ENCODE peak calls at places on chromosomes 1 and 21, in six cellular contexts. M is neural crest cell, I is astrocyte of the spinal cord, Y is left ventricle myocardium inferior, K is tibial artery, N is GM20000. L is an unnamed sample.

GRCh38 chr1:183635112-183635605 is 424 bp downstream of the ARPC5 start:
- DNase-seq in M (peak), I (no peak), Y (peak), K (peak), N (no peak), L (no peak)

GRCh38 chr21:33412832-33413519 is 9.8 kb downstream of the IFNGR2 start:
- DNase-seq in M (no peak), I (no peak), Y (no peak), K (no peak), N (peak), L (no peak)

GRCh38 chr1:175322109-175322508 is 129.5 kb upstream of the KIAA0040 start:
- DNase-seq in M (no peak), I (no peak), Y (no peak), K (no peak), N (no peak), L (no peak)

GRCh38 chr1:17773626-17774326 is 18.6 kb downstream of the ACTL8 start:
- DNase-seq in M (no peak), I (no peak), Y (no peak), K (no peak), N (no peak), L (no peak)

GRCh38 chr1:91744973-91745648 is 140.8 kb downstream of the TGFBR3 start:
- DNase-seq in M (no peak), I (no peak), Y (peak), K (peak), N (no peak), L (no peak)

GRCh38 chr1:42420145-42420544 is 35.7 kb downstream of the ZMYND12 start:
- DNase-seq in M (no peak), I (no peak), Y (no peak), K (no peak), N (no peak), L (no peak)

GRCh38 chr1:234776256-234776874 is 166.4 kb upstream of the IRF2BP2 start:
- DNase-seq in M (no peak), I (no peak), Y (no peak), K (no peak), N (no peak), L (no peak)

GRCh38 chr1:167668108-167668507 is 38.1 kb downstream of the RCSD1 start:
- DNase-seq in M (no peak), I (no peak), Y (no peak), K (no peak), N (no peak), L (no peak)

GRCh38 chr1:36151845-36152203 is 2.5 kb upstream of the TRAPPC3 start:
- DNase-seq in M (no peak), I (no peak), Y (no peak), K (no peak), N (no peak), L (no peak)

GRCh38 chr1:104671684-104672353 is 922.1 kb downstream of the AMY1C start:
- DNase-seq in M (no peak), I (no peak), Y (no peak), K (no peak), N (no peak), L (no peak)

GRCh38 chr1:150018165-150018564 is 7.6 kb upstream of the OTUD7B start:
- DNase-seq in M (no peak), I (no peak), Y (no peak), K (no peak), N (no peak), L (no peak)

GRCh38 chr1:17067465-17068245 is 13.8 kb upstream of the SDHB start:
- DNase-seq in M (no peak), I (no peak), Y (no peak), K (no peak), N (no peak), L (no peak)

GRCh38 chr21:39849014-39849655 is 18.1 kb upstream of the PCP4 start:
- DNase-seq in M (no peak), I (peak), Y (no peak), K (no peak), N (no peak), L (peak)

GRCh38 chr21:35896060-35896459 is 164.3 kb downstream of the SETD4 start:
- DNase-seq in M (no peak), I (no peak), Y (no peak), K (no peak), N (peak), L (no peak)

GRCh38 chr21:29627905-29628304 is 311.9 kb downstream of the GRIK1 start:
- DNase-seq in M (no peak), I (no peak), Y (no peak), K (no peak), N (no peak), L (no peak)

GRCh38 chr1:217407426-217407825 is 223.5 kb downstream of the GPATCH2 start:
- DNase-seq in M (no peak), I (no peak), Y (no peak), K (no peak), N (no peak), L (no peak)

GRCh38 chr1:8602471-8603219 is 214.8 kb downstream of the RERE start:
- DNase-seq in M (no peak), I (no peak), Y (no peak), K (no peak), N (no peak), L (no peak)

GRCh38 chr1:159860456-159860855 is 2.0 kb downstream of the VSIG8 start:
- DNase-seq in M (no peak), I (no peak), Y (no peak), K (no peak), N (no peak), L (peak)
- TF ChIP-seq CTCF in M (no peak), I (no peak), Y (no peak), K (no peak), N (no peak), L (no peak)

DNA sequence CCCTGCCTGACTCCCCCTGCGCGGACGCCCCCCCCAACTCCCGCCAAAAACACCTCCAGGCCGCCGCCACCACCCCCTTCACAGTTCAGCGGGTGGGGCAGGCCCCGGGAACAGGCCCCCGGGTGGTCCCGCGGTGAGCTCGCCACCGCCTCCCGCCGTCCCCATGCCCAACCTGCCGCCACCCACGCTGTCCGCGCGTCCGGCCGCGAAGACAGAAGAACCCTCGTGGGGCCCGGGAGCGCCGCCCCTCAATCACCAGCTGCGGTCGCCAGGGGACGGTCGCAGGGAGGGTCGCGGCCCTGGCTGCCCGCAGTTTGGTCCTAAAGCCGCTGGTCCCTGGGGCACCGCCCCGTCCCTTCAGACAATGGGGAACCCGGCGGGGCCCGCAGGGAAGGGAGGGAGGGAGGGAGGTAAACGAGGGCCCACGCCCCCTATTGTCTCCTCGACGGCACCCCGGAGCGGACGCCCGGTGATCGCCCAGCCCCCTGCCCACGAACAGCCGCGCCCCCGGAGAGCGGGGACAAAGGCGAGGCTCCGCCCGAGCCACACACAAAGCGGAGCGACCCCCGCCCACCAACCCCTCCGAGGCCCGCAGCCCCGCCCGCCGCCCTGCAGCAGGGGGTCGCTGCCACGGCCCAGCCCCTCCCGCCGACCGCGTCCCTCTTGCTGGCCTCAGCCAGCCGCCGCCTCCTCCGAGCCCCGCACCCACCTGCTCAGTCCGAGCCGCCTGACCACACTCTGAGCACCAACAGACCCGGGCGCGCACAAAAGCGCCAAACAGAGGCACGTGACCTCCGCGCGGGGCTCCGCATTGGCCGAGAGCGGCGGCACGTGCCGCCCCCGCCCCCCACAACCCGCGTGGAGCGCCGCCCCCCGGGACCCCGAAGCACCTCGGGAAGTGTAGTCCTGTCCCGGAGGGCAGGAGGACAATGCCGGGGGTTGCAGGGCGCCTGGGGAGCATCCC is at the start of gene STMN1:
- DNase-seq in M (peak), I (peak), Y (peak), K (peak), N (peak), L (peak)
- TF ChIP-seq CTCF in M (peak), I (no peak), Y (no peak), K (no peak), N (no peak), L (no peak)

GRCh38 chr21:37087188-37087587 is 14.1 kb downstream of the TTC3 start:
- DNase-seq in M (no peak), I (peak), Y (no peak), K (no peak), N (no peak), L (peak)
- TF ChIP-seq CTCF in M (peak), I (peak), Y (peak), K (no peak), N (no peak), L (peak)

DNA sequence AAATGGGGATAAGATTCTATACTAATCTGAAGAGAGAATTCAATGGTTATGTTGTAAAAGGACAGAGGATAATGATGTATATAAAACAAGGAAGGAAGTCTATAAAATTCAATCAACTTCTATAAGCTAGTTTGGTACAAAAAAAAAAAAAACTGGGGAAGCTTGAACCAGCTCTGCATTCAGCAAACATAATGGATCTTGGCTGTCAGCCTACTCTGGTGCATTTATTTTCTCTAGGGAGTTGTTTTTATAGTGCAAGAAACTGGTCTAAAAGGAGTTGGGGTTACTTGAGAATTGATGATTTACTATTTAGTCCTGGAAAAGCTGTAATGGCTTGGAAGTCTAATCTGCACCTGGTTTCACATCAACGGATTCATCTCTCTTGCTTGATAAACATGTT is 199.3 kb upstream of the NRIP1 start:
- DNase-seq in M (no peak), I (no peak), Y (no peak), K (no peak), N (no peak), L (no peak)
- TF ChIP-seq CTCF in M (no peak), I (no peak), Y (no peak), K (no peak), N (no peak), L (no peak)

DNA sequence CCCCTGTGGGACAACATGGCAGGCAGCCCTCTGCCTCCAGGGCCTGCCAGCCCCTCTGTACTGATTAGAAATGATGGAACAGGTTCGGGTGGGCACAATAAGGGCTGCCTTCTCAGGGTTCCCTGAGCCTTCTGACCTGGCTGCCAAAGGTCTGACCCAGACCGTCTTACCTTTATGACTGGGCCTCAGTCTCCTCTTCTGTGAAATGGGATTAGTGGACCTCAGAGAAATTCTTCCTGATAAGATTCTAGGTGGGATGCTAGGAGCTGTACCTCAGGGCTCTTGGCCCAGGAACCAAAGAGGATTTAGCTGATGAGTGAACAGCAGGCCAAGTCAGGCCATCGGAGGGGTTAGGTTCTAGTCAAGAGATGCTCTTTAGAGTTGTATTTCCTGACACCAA is 39.5 kb downstream of the TMEM53 start:
- DNase-seq in M (no peak), I (no peak), Y (no peak), K (no peak), N (no peak), L (no peak)
- TF ChIP-seq CTCF in M (no peak), I (no peak), Y (no peak), K (no peak), N (no peak), L (no peak)

L was measured in HFFc6.